ENCODE peak calls at places on chromosomes 12 and 14, in eight cellular contexts. U is K562, K is A549, O is HepG2, J is H1, Q is HCT116, W is GM12878, A is NB4. V is an unnamed sample.

GRCh38 chr12:6182279-6182898 is 17.8 kb upstream of the CD9 start:
- DNase-seq in O (peak; percentile 75), W (no peak), K (no peak), Q (no peak), A (no peak), J (no peak), U (peak; percentile 23), V (peak; percentile 89)

GRCh38 chr12:53048033-53048779 is 1.7 kb upstream of the TNS2 start:
- DNase-seq in Q (no peak), O (peak; percentile 68), A (no peak), J (no peak), W (no peak), K (peak; percentile 84), U (no peak), V (peak; percentile 41)

GRCh38 chr14:56657604-56658003 is 78.0 kb downstream of the TMEM260 start:
- DNase-seq in W (no peak), O (no peak), Q (no peak), U (no peak), A (no peak), J (no peak), K (no peak), V (no peak)

GRCh38 chr12:126797525-126797924 is 1469.4 kb upstream of the TMEM132C start:
- DNase-seq in K (no peak), O (no peak), A (no peak), J (no peak), U (no peak), W (no peak), Q (no peak), V (no peak)

GRCh38 chr12:114799574-114800487 is 115.9 kb upstream of the TBX3 start:
- DNase-seq in Q (peak; percentile 58), O (peak; percentile 100), U (peak; percentile 3), J (no peak), W (no peak), A (no peak), K (peak; percentile 44), V (no peak)

GRCh38 chr14:68884031-68885030 is 91.5 kb upstream of the ZFP36L1 start:
- DNase-seq in U (no peak), O (peak; percentile 44), K (peak; percentile 87), J (no peak), Q (peak; percentile 15), W (no peak), A (no peak), V (peak; percentile 24)

GRCh38 chr12:26473291-26473690 is 277.9 kb downstream of the SSPN start:
- DNase-seq in A (peak; percentile 99), Q (no peak), U (no peak), K (no peak), W (peak; percentile 84), O (no peak), J (no peak), V (no peak)

GRCh38 chr12:120760349-120761245 is 35.0 kb downstream of the ACADS start:
- DNase-seq in Q (no peak), W (no peak), O (no peak), U (no peak), A (no peak), J (no peak), K (no peak), V (no peak)

GRCh38 chr14:73712540-73713141 is 1.5 kb downstream of the PNMA1 start:
- DNase-seq in K (no peak), J (no peak), O (no peak), W (no peak), U (peak; percentile 39), Q (no peak), A (peak; percentile 79), V (peak; percentile 35)

GRCh38 chr12:9757433-9758025 is 3.2 kb downstream of the CD69 start:
- DNase-seq in O (no peak), J (no peak), U (no peak), Q (no peak), W (no peak), K (no peak), A (no peak), V (no peak)

GRCh38 chr12:106227641-106228319 is 20.0 kb downstream of the CKAP4 start:
- DNase-seq in U (no peak), K (peak; percentile 48), Q (no peak), W (no peak), J (no peak), O (peak; percentile 47), A (peak; percentile 55), V (no peak)

GRCh38 chr14:90355540-90356518 is 24.1 kb upstream of the NRDE2 start:
- DNase-seq in O (peak; percentile 16), K (no peak), A (no peak), J (no peak), Q (no peak), U (no peak), W (no peak), V (no peak)

GRCh38 chr12:93802698-93803097 is 125.5 kb downstream of the CRADD start:
- DNase-seq in U (peak; percentile 20), A (no peak), J (no peak), K (no peak), W (no peak), Q (no peak), O (no peak), V (no peak)

GRCh38 chr12:107670999-107671643 is 14.5 kb upstream of the PWP1 start:
- DNase-seq in W (no peak), J (peak; percentile 82), A (peak; percentile 79), O (peak; percentile 33), Q (peak; percentile 19), U (peak; percentile 59), K (peak; percentile 48), V (peak; percentile 35)

GRCh38 chr12:64672925-64673409 is 62.7 kb downstream of the RASSF3 start:
- DNase-seq in Q (peak; percentile 56), J (no peak), O (peak; percentile 76), K (peak; percentile 62), U (peak; percentile 93), A (no peak), W (no peak), V (peak; percentile 87)

GRCh38 chr12:98544741-98545140 is 29.4 kb downstream of the TMPO start:
- DNase-seq in A (no peak), J (no peak), U (no peak), O (no peak), W (no peak), Q (no peak), K (no peak), V (no peak)

GRCh38 chr12:94872007-94872653 is 131.4 kb downstream of the NDUFA12 start:
- DNase-seq in J (no peak), K (no peak), A (no peak), O (no peak), W (no peak), Q (no peak), U (no peak), V (no peak)

GRCh38 chr12:120292411-120292660 is 633 bp upstream of the RNU4-2 start:
- DNase-seq in U (no peak), Q (no peak), K (no peak), J (no peak), A (no peak), O (no peak), W (no peak), V (no peak)

GRCh38 chr14:21264025-21264801 is 5.0 kb downstream of the HNRNPC start:
- DNase-seq in U (no peak), K (no peak), A (peak; percentile 60), Q (no peak), O (no peak), J (no peak), W (peak; percentile 56), V (peak; percentile 51)

GRCh38 chr14:100393906-100394732 is 71.0 kb downstream of the SLC25A47 start:
- DNase-seq in Q (no peak), U (peak; percentile 18), O (no peak), W (no peak), J (no peak), K (no peak), A (no peak), V (no peak)

GRCh38 chr14:94619297-94619696 is 7.1 kb downstream of the SERPINA3 start:
- DNase-seq in Q (no peak), J (no peak), U (no peak), K (no peak), A (no peak), W (no peak), O (no peak), V (no peak)

DNA sequence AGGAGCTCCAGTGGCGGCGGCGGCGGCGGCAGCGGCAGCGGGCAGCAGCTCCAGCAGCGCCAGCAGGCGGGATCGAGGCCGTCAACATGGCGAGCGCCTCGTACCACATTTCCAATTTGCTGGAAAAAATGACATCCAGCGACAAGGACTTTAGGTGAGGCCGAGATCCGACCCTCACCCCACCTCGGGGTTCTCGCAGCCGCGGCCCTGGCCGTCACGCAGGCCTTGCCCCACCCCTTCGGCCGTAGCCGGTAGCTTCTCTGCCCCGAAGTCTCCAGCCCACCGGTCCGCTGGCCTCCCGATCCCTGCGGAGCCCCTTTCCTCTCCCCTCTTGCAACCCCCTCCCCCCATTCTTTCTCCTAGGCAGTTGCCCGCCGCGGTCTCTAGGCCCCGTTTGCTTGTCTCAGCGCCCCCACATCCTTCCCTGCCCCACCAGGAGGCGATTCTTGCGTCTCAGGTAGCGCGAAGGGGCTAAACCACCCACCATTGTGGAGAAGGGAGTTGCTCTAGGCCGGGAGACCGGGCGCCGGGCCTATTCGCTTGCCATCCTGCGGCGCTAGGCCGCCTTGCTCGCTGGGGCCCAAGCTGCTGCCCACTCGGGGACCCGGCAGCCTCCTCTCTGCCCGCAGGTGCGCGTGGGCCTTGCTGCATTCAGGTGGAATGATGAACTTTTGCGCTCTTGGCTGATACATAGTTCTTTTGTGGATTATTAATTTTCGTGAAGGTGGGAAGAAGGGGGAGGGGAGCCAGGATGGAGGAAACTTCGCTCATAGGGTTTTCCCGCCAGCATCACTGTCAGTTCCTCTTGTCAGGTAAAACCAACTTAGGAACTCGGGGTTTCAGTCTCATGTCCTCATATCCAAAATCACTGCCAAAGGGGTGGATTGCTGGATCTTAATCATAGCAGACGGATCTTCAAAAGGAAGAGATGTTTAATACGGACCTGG is 747 bp downstream of the CAND1 start:
- DNase-seq in Q (no peak), W (no peak), J (peak; percentile 74), K (peak; percentile 46), A (peak; percentile 60), U (peak; percentile 55), O (peak; percentile 15), V (peak; percentile 43)
- TF ChIP-seq POLR2A in Q (no peak), W (peak; percentile 75), J (no peak), K (peak; percentile 1), A (no peak), U (no peak), O (no peak), V (no peak)

DNA sequence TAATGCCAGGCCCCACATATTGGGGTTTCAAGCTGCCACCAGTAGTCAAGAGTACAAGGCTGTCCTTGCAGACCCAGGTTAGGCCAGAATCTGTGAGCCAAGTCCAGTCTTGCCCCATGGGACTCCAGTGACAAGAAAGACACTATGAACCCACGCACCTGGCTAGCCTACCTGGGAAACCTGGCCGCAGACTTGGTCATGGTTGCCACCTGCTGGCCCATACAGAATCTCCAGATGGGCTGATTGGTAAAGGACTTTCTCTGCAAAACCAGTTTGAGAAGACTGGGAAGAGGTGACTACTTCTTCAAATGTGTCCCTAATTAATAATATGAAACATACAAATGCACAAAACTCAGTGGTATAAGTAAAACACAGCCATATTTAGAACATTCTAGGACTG is 398.4 kb upstream of the FLRT2 start:
- DNase-seq in U (no peak), W (no peak), K (no peak), J (peak; percentile 62), O (no peak), A (no peak), Q (no peak), V (no peak)
- TF ChIP-seq CTCF in U (no peak), W (no peak), K (no peak), J (peak; percentile 58), O (no peak), A (no peak), Q (no peak), V (no peak)

GRCh38 chr14:49959822-49960408 is 67.0 kb downstream of the ARF6 start:
- DNase-seq in K (no peak), A (no peak), J (no peak), W (peak; percentile 76), Q (no peak), O (no peak), U (no peak), V (no peak)
- TF ChIP-seq MAX in K (no peak), A (no peak), J (no peak), W (no peak), Q (no peak), O (no peak), U (no peak), V (no peak)

GRCh38 chr14:60980811-60981625 is at the start of the genes SLC38A6 and TRMT5:
- DNase-seq in O (peak; percentile 91), W (peak; percentile 76), Q (peak; percentile 89), K (peak; percentile 96), J (peak; percentile 97), U (peak; percentile 91), A (peak; percentile 90), V (peak; percentile 98)
- TF ChIP-seq POLR2A in O (peak; percentile 71), W (peak; percentile 94), Q (peak; percentile 74), K (peak; percentile 62), J (peak; percentile 81), U (peak; percentile 82), A (peak; percentile 83), V (peak; percentile 51)